ENCODE peak calls at places on chromosomes 2 and 18, in six cellular contexts. M, T, E, V, W and A are unnamed samples.

GRCh38 chr18:74446178-74446577 is 10.9 kb downstream of the DIPK1C start:
- DNase-seq in E (no peak), M (no peak), V (no peak), W (no peak), T (no peak), A (no peak)

GRCh38 chr2:236317938-236318396 is 53.8 kb upstream of the ASB18 start:
- DNase-seq in M (peak; percentile 53), W (no peak), T (no peak), E (no peak), V (peak; percentile 34), A (no peak)

GRCh38 chr18:35514283-35514682 is 16.5 kb upstream of the INO80C start:
- DNase-seq in T (no peak), M (no peak), V (no peak), E (no peak), W (no peak), A (no peak)

GRCh38 chr2:100756704-100757103 is 63.2 kb upstream of the NPAS2 start:
- DNase-seq in E (peak; percentile 4), T (no peak), V (no peak), M (no peak), W (no peak), A (no peak)

GRCh38 chr18:33755918-33756590 is 178.0 kb downstream of the ASXL3 start:
- DNase-seq in E (peak; percentile 57), V (no peak), M (no peak), W (no peak), T (no peak), A (peak; percentile 96)

GRCh38 chr2:119233326-119234020 is 9.8 kb downstream of the STEAP3 start:
- DNase-seq in T (no peak), V (no peak), M (no peak), W (peak; percentile 67), E (peak; percentile 71), A (peak; percentile 74)

GRCh38 chr2:5839563-5839962 is 147.4 kb downstream of the SOX11 start:
- DNase-seq in W (no peak), V (no peak), T (no peak), E (no peak), M (no peak), A (no peak)

GRCh38 chr2:220562375-220563140 is 935.1 kb downstream of the SLC4A3 start:
- DNase-seq in V (no peak), M (no peak), E (no peak), T (no peak), W (no peak), A (no peak)

GRCh38 chr2:424306-425172 is 136.6 kb upstream of the ALKAL2 start:
- DNase-seq in T (no peak), W (no peak), M (no peak), V (no peak), E (peak; percentile 86), A (peak; percentile 33)

GRCh38 chr2:8575011-8575750 is 106.7 kb upstream of the ID2 start:
- DNase-seq in V (peak; percentile 42), M (no peak), W (no peak), E (no peak), T (no peak), A (no peak)

GRCh38 chr18:43606800-43607199 is 329.5 kb upstream of the SYT4 start:
- DNase-seq in M (peak; percentile 14), W (no peak), V (no peak), T (no peak), E (no peak), A (no peak)

GRCh38 chr2:57182941-57183340 is 863.7 kb upstream of the VRK2 start:
- DNase-seq in W (no peak), M (no peak), T (no peak), V (no peak), E (no peak), A (no peak)

GRCh38 chr2:239193426-239193825 is 207.4 kb downstream of the HDAC4 start:
- DNase-seq in E (no peak), T (peak; percentile 54), W (no peak), M (no peak), V (peak; percentile 7), A (no peak)

GRCh38 chr2:47429795-47430194 is 26.8 kb downstream of the MSH2 start:
- DNase-seq in M (no peak), T (no peak), E (peak; percentile 75), W (no peak), V (no peak), A (peak; percentile 54)

GRCh38 chr2:193966590-193966989 is 1690.4 kb upstream of the SLC39A10 start:
- DNase-seq in E (peak; percentile 79), T (no peak), V (no peak), W (no peak), M (no peak), A (peak; percentile 78)

GRCh38 chr2:177633910-177634294 is 241.3 kb downstream of the AGPS start:
- DNase-seq in T (no peak), W (no peak), E (no peak), M (no peak), V (no peak), A (no peak)

GRCh38 chr2:96306370-96306769 is 1.0 kb upstream of the SNRNP200 start:
- DNase-seq in V (no peak), T (peak; percentile 10), M (no peak), W (no peak), E (no peak), A (no peak)

GRCh38 chr2:217800433-217801114 is 202.2 kb downstream of the TNS1 start:
- DNase-seq in W (no peak), V (no peak), M (peak; percentile 32), E (no peak), T (peak; percentile 58), A (no peak)

GRCh38 chr2:138707424-138708074 is 72.6 kb downstream of the NXPH2 start:
- DNase-seq in V (no peak), M (no peak), W (no peak), E (peak; percentile 72), T (no peak), A (peak; percentile 62)

GRCh38 chr18:34809697-34810096 is 99.6 kb downstream of the DTNA start:
- DNase-seq in M (peak; percentile 82), E (peak; percentile 66), V (no peak), T (peak; percentile 70), W (no peak), A (peak; percentile 45)

GRCh38 chr2:37886745-37887144 is 38.3 kb upstream of the RMDN2 start:
- DNase-seq in M (no peak), E (no peak), T (no peak), W (no peak), V (no peak), A (no peak)

GRCh38 chr2:219409619-219410018 is 8.6 kb upstream of the DES start:
- DNase-seq in V (no peak), W (no peak), E (no peak), T (no peak), M (no peak), A (no peak)

GRCh38 chr2:42054657-42055430 is 7.0 kb downstream of the PKDCC start:
- DNase-seq in V (no peak), T (no peak), W (no peak), M (no peak), E (no peak), A (no peak)

GRCh38 chr2:19073522-19073921 is 284.9 kb downstream of the OSR1 start:
- DNase-seq in T (no peak), W (no peak), M (no peak), E (peak; percentile 97), V (no peak), A (peak; percentile 98)

GRCh38 chr2:39107156-39107555 is 13.7 kb downstream of the SOS1 start:
- DNase-seq in V (no peak), M (no peak), T (no peak), W (no peak), E (no peak), A (no peak)

GRCh38 chr2:54574107-54574859 is 118.2 kb downstream of the SPTBN1 start:
- DNase-seq in V (peak; percentile 89), W (no peak), T (no peak), M (no peak), E (no peak), A (peak; percentile 72)

GRCh38 chr2:59567115-59567514 is 986.3 kb downstream of the BCL11A start:
- DNase-seq in M (no peak), W (no peak), V (no peak), T (no peak), E (no peak), A (no peak)

GRCh38 chr2:170409164-170409535 is 231.2 kb downstream of the MYO3B start:
- DNase-seq in M (peak; percentile 65), W (peak; percentile 54), V (peak; percentile 57), E (peak; percentile 72), T (peak; percentile 70), A (peak; percentile 50)

GRCh38 chr2:233040174-233040530 is 7.7 kb downstream of the NEU2 start:
- DNase-seq in E (no peak), M (no peak), W (no peak), T (no peak), V (no peak), A (no peak)

GRCh38 chr2:205190528-205190927 is 491.8 kb upstream of the NRP2 start:
- DNase-seq in E (no peak), V (no peak), W (no peak), T (no peak), M (no peak), A (no peak)